ENCODE peak calls at places on chromosomes 5 and 9, in nine cellular contexts. One of them, this sample, is unnamed.

GRCh38 chr9:33184947-33185346 is 17.8 kb upstream of the B4GALT1 start:
- DNase-seq in non-pigmented ciliary epithelial cell: no peak
- DNase-seq in HTR-8/SVneo: no peak
- DNase-seq in A549: peak
- DNase-seq in GM10248: no peak
- DNase-seq in AG08396: no peak
- DNase-seq in activated naive CD4-positive, alpha-beta T cell: no peak
- DNase-seq in NCI-H2029: no peak
- DNase-seq in K562: no peak
- DNase-seq in this sample: no peak

GRCh38 chr5:176589039-176589769 is 20.8 kb downstream of the GPRIN1 start:
- DNase-seq in HTR-8/SVneo: no peak
- DNase-seq in K562: no peak
- DNase-seq in activated naive CD4-positive, alpha-beta T cell: no peak
- DNase-seq in GM10248: no peak
- DNase-seq in NCI-H2029: no peak
- DNase-seq in A549: no peak
- DNase-seq in AG08396: no peak
- DNase-seq in non-pigmented ciliary epithelial cell: no peak
- DNase-seq in this sample: no peak

GRCh38 chr9:5231212-5231611 is at the start of gene INSL4:
- DNase-seq in A549: peak
- DNase-seq in GM10248: no peak
- DNase-seq in non-pigmented ciliary epithelial cell: peak
- DNase-seq in NCI-H2029: no peak
- DNase-seq in activated naive CD4-positive, alpha-beta T cell: no peak
- DNase-seq in HTR-8/SVneo: no peak
- DNase-seq in AG08396: no peak
- DNase-seq in K562: no peak
- DNase-seq in this sample: no peak

GRCh38 chr5:172939045-172939444 is 20.2 kb upstream of the RPL26L1 start:
- DNase-seq in GM10248: no peak
- DNase-seq in A549: peak
- DNase-seq in non-pigmented ciliary epithelial cell: no peak
- DNase-seq in activated naive CD4-positive, alpha-beta T cell: no peak
- DNase-seq in K562: peak
- DNase-seq in HTR-8/SVneo: no peak
- DNase-seq in NCI-H2029: peak
- DNase-seq in AG08396: no peak
- DNase-seq in this sample: no peak

GRCh38 chr5:81268797-81269196 is 32.6 kb upstream of the ZCCHC9 start:
- DNase-seq in A549: peak
- DNase-seq in non-pigmented ciliary epithelial cell: peak
- DNase-seq in NCI-H2029: no peak
- DNase-seq in activated naive CD4-positive, alpha-beta T cell: no peak
- DNase-seq in K562: no peak
- DNase-seq in GM10248: no peak
- DNase-seq in AG08396: peak
- DNase-seq in HTR-8/SVneo: peak
- DNase-seq in this sample: peak

GRCh38 chr9:126704157-126704941 is 90.6 kb downstream of the LMX1B start:
- DNase-seq in non-pigmented ciliary epithelial cell: peak
- DNase-seq in NCI-H2029: no peak
- DNase-seq in GM10248: no peak
- DNase-seq in HTR-8/SVneo: peak
- DNase-seq in activated naive CD4-positive, alpha-beta T cell: no peak
- DNase-seq in K562: peak
- DNase-seq in A549: peak
- DNase-seq in AG08396: peak
- DNase-seq in this sample: no peak

GRCh38 chr5:172501708-172502379 is 47.5 kb upstream of the SH3PXD2B start:
- DNase-seq in NCI-H2029: no peak
- DNase-seq in GM10248: no peak
- DNase-seq in K562: no peak
- DNase-seq in non-pigmented ciliary epithelial cell: no peak
- DNase-seq in HTR-8/SVneo: no peak
- DNase-seq in A549: no peak
- DNase-seq in activated naive CD4-positive, alpha-beta T cell: no peak
- DNase-seq in AG08396: no peak
- DNase-seq in this sample: no peak

GRCh38 chr5:133596049-133596448 is 16.3 kb downstream of the FSTL4 start:
- DNase-seq in AG08396: no peak
- DNase-seq in GM10248: no peak
- DNase-seq in NCI-H2029: no peak
- DNase-seq in HTR-8/SVneo: no peak
- DNase-seq in activated naive CD4-positive, alpha-beta T cell: no peak
- DNase-seq in K562: no peak
- DNase-seq in A549: no peak
- DNase-seq in non-pigmented ciliary epithelial cell: no peak
- DNase-seq in this sample: no peak

GRCh38 chr5:150508021-150508640 is at the start of gene NDST1:
- DNase-seq in AG08396: no peak
- DNase-seq in NCI-H2029: no peak
- DNase-seq in non-pigmented ciliary epithelial cell: no peak
- DNase-seq in activated naive CD4-positive, alpha-beta T cell: no peak
- DNase-seq in GM10248: no peak
- DNase-seq in HTR-8/SVneo: no peak
- DNase-seq in A549: no peak
- DNase-seq in K562: no peak
- DNase-seq in this sample: no peak

GRCh38 chr9:5832093-5832542 is 799 bp downstream of the ERMP1 start:
- DNase-seq in activated naive CD4-positive, alpha-beta T cell: peak
- DNase-seq in K562: peak
- DNase-seq in AG08396: no peak
- DNase-seq in non-pigmented ciliary epithelial cell: no peak
- DNase-seq in A549: no peak
- DNase-seq in HTR-8/SVneo: no peak
- DNase-seq in GM10248: peak
- DNase-seq in NCI-H2029: no peak
- DNase-seq in this sample: no peak

GRCh38 chr5:104177651-104178050 is 615.1 kb upstream of the NUDT12 start:
- DNase-seq in AG08396: no peak
- DNase-seq in HTR-8/SVneo: no peak
- DNase-seq in A549: no peak
- DNase-seq in GM10248: no peak
- DNase-seq in non-pigmented ciliary epithelial cell: no peak
- DNase-seq in activated naive CD4-positive, alpha-beta T cell: no peak
- DNase-seq in K562: no peak
- DNase-seq in NCI-H2029: no peak
- DNase-seq in this sample: no peak

GRCh38 chr9:2610985-2611384 is 10.6 kb upstream of the VLDLR start:
- DNase-seq in K562: no peak
- DNase-seq in AG08396: peak
- DNase-seq in HTR-8/SVneo: no peak
- DNase-seq in non-pigmented ciliary epithelial cell: no peak
- DNase-seq in NCI-H2029: no peak
- DNase-seq in A549: peak
- DNase-seq in activated naive CD4-positive, alpha-beta T cell: no peak
- DNase-seq in GM10248: no peak
- DNase-seq in this sample: no peak